ENCODE peak calls at places on chromosome 22, in ten cellular contexts. G is A549, Q is OCI-LY7, S is Panc1, T is dorsolateral prefrontal cortex, Y is AG04449, H is hepatocyte, X is GM12865, L is AG04450, C is astrocyte of the spinal cord. V is an unnamed sample.

GRCh38 chr22:38202437-38203089 is 769 bp downstream of the MAFF start:
- DNase-seq in G (no peak), Q (peak), S (no peak), T (peak), Y (no peak), H (peak), X (peak), L (peak), C (peak), V (peak)

GRCh38 chr22:49051491-49052022 is 776.1 kb downstream of the BRD1 start:
- DNase-seq in G (no peak), Q (no peak), S (no peak), T (no peak), Y (no peak), H (no peak), X (no peak), L (no peak), C (no peak), V (no peak)

GRCh38 chr22:24985824-24986214 is 33.3 kb downstream of the KIAA1671 start:
- DNase-seq in G (no peak), Q (no peak), S (no peak), T (no peak), Y (no peak), H (no peak), X (no peak), L (no peak), C (peak), V (no peak)

GRCh38 chr22:38107692-38108515 is 2.6 kb downstream of the BAIAP2L2 start:
- DNase-seq in G (peak), Q (no peak), S (no peak), T (no peak), Y (no peak), H (peak), X (no peak), L (no peak), C (no peak), V (no peak)

GRCh38 chr22:22380098-22381030 is 128.2 kb downstream of the ZNF280B start:
- DNase-seq in G (no peak), Q (peak), S (no peak), T (no peak), Y (no peak), H (no peak), X (peak), L (no peak), C (no peak), V (no peak)

GRCh38 chr22:44224166-44224565 is 43.4 kb downstream of the PARVG start:
- DNase-seq in G (no peak), Q (no peak), S (no peak), T (no peak), Y (no peak), H (no peak), X (no peak), L (no peak), C (no peak), V (no peak)

GRCh38 chr22:25023879-25024278 is 71.4 kb downstream of the KIAA1671 start:
- DNase-seq in G (no peak), Q (no peak), S (no peak), T (no peak), Y (no peak), H (no peak), X (no peak), L (no peak), C (no peak), V (no peak)

GRCh38 chr22:39212721-39213376 is 31.9 kb downstream of the PDGFB start:
- DNase-seq in G (peak), Q (no peak), S (peak), T (no peak), Y (no peak), H (no peak), X (no peak), L (no peak), C (no peak), V (no peak)

GRCh38 chr22:41532908-41533825 is 11.1 kb downstream of the POLR3H start:
- DNase-seq in G (peak), Q (peak), S (no peak), T (no peak), Y (no peak), H (peak), X (peak), L (no peak), C (peak), V (peak)

GRCh38 chr22:23622634-23623033 is 9.5 kb downstream of the DRICH1 start:
- DNase-seq in G (no peak), Q (no peak), S (no peak), T (no peak), Y (no peak), H (no peak), X (no peak), L (no peak), C (no peak), V (no peak)

GRCh38 chr22:35719212-35719869 is 1.7 kb downstream of the APOL5 start:
- DNase-seq in G (no peak), Q (no peak), S (no peak), T (no peak), Y (no peak), H (no peak), X (peak), L (no peak), C (no peak), V (no peak)

GRCh38 chr22:20551805-20552449 is 44.5 kb downstream of the MED15 start:
- DNase-seq in G (no peak), Q (no peak), S (no peak), T (peak), Y (no peak), H (no peak), X (no peak), L (no peak), C (no peak), V (no peak)

GRCh38 chr22:48233586-48233985 is 1471.1 kb downstream of the TBC1D22A start:
- DNase-seq in G (no peak), Q (no peak), S (no peak), T (no peak), Y (no peak), H (no peak), X (no peak), L (no peak), C (no peak), V (no peak)

GRCh38 chr22:38788417-38788816 is 5.5 kb downstream of the DNAL4 start:
- DNase-seq in G (no peak), Q (no peak), S (no peak), T (no peak), Y (peak), H (peak), X (no peak), L (peak), C (peak), V (no peak)

GRCh38 chr22:48760481-48761238 is 1067.0 kb downstream of the BRD1 start:
- DNase-seq in G (no peak), Q (no peak), S (no peak), T (no peak), Y (no peak), H (peak), X (no peak), L (no peak), C (no peak), V (peak)

GRCh38 chr22:37752189-37753061 is 55.3 kb upstream of the GCAT start:
- DNase-seq in G (peak), Q (no peak), S (peak), T (no peak), Y (peak), H (peak), X (no peak), L (peak), C (peak), V (peak)

GRCh38 chr22:48477031-48477721 is 1350.5 kb downstream of the BRD1 start:
- DNase-seq in G (no peak), Q (no peak), S (no peak), T (no peak), Y (no peak), H (no peak), X (no peak), L (no peak), C (no peak), V (no peak)

GRCh38 chr22:20116376-20116950 is 559 bp downstream of the RANBP1 start:
- DNase-seq in G (no peak), Q (no peak), S (no peak), T (no peak), Y (no peak), H (peak), X (no peak), L (no peak), C (no peak), V (no peak)

GRCh38 chr22:47398921-47399790 is 636.7 kb downstream of the TBC1D22A start:
- DNase-seq in G (no peak), Q (no peak), S (no peak), T (no peak), Y (no peak), H (no peak), X (no peak), L (no peak), C (no peak), V (no peak)

GRCh38 chr22:43747877-43748276 is 64.2 kb downstream of the EFCAB6 start:
- DNase-seq in G (no peak), Q (no peak), S (no peak), T (no peak), Y (no peak), H (no peak), X (peak), L (no peak), C (no peak), V (no peak)

GRCh38 chr22:23065495-23066122 is 4.7 kb upstream of the GNAZ start:
- DNase-seq in G (no peak), Q (no peak), S (no peak), T (no peak), Y (no peak), H (no peak), X (no peak), L (no peak), C (no peak), V (no peak)

GRCh38 chr22:43616645-43617044 is 195.5 kb downstream of the EFCAB6 start:
- DNase-seq in G (no peak), Q (no peak), S (no peak), T (no peak), Y (no peak), H (peak), X (no peak), L (no peak), C (no peak), V (no peak)

GRCh38 chr22:35347462-35347861 is 33.4 kb upstream of the HMOX1 start:
- DNase-seq in G (no peak), Q (no peak), S (no peak), T (no peak), Y (no peak), H (no peak), X (no peak), L (no peak), C (no peak), V (no peak)

GRCh38 chr22:42608481-42609361 is 6.0 kb downstream of the POLDIP3 start:
- DNase-seq in G (no peak), Q (no peak), S (no peak), T (peak), Y (no peak), H (no peak), X (no peak), L (peak), C (peak), V (no peak)

GRCh38 chr22:19772422-19772672 is 11.8 kb downstream of the TBX1 start:
- DNase-seq in G (no peak), Q (no peak), S (no peak), T (no peak), Y (no peak), H (no peak), X (no peak), L (no peak), C (no peak), V (no peak)

GRCh38 chr22:37167176-37167980 is 17.7 kb upstream of the IL2RB start:
- DNase-seq in G (no peak), Q (no peak), S (no peak), T (peak), Y (no peak), H (no peak), X (no peak), L (no peak), C (no peak), V (no peak)

GRCh38 chr22:41768420-41768819 is 32.1 kb upstream of the CCDC134 start:
- DNase-seq in G (no peak), Q (no peak), S (no peak), T (no peak), Y (no peak), H (no peak), X (peak), L (no peak), C (peak), V (no peak)

GRCh38 chr22:20184501-20185145 is 33.8 kb upstream of the CCDC188 start:
- DNase-seq in G (no peak), Q (no peak), S (no peak), T (no peak), Y (no peak), H (no peak), X (no peak), L (no peak), C (no peak), V (no peak)

GRCh38 chr22:32079110-32080089 is 36.3 kb downstream of the SLC5A1 start:
- DNase-seq in G (peak), Q (no peak), S (no peak), T (no peak), Y (peak), H (peak), X (no peak), L (peak), C (peak), V (no peak)

GRCh38 chr22:24095816-24096215 is 84.7 kb downstream of the CABIN1 start:
- DNase-seq in G (no peak), Q (no peak), S (no peak), T (no peak), Y (no peak), H (no peak), X (no peak), L (no peak), C (no peak), V (no peak)

GRCh38 chr22:37283393-37283937 is 1.2 kb downstream of the CYTH4 start:
- DNase-seq in G (no peak), Q (peak), S (no peak), T (no peak), Y (no peak), H (no peak), X (no peak), L (no peak), C (no peak), V (no peak)

GRCh38 chr22:40200795-40201194 is 23.1 kb downstream of the TNRC6B start:
- DNase-seq in G (no peak), Q (no peak), S (no peak), T (no peak), Y (no peak), H (no peak), X (no peak), L (no peak), C (no peak), V (no peak)

GRCh38 chr22:43985532-43985931 is 30.3 kb downstream of the SAMM50 start:
- DNase-seq in G (no peak), Q (no peak), S (no peak), T (peak), Y (no peak), H (no peak), X (no peak), L (no peak), C (no peak), V (no peak)

GRCh38 chr22:19841641-19842385 is 12.9 kb downstream of the GNB1L start:
- DNase-seq in G (no peak), Q (peak), S (no peak), T (no peak), Y (no peak), H (no peak), X (no peak), L (no peak), C (no peak), V (no peak)

GRCh38 chr22:36077261-36077660 is 48.6 kb upstream of the RBFOX2 start:
- DNase-seq in G (no peak), Q (no peak), S (no peak), T (no peak), Y (no peak), H (no peak), X (no peak), L (no peak), C (no peak), V (no peak)

GRCh38 chr22:42297778-42298177 is 27.3 kb upstream of the TCF20 start:
- DNase-seq in G (no peak), Q (peak), S (no peak), T (no peak), Y (no peak), H (no peak), X (no peak), L (no peak), C (no peak), V (no peak)

GRCh38 chr22:44329179-44329796 is 16.5 kb upstream of the SHISAL1 start:
- DNase-seq in G (no peak), Q (peak), S (no peak), T (no peak), Y (no peak), H (no peak), X (peak), L (no peak), C (no peak), V (no peak)

DNA sequence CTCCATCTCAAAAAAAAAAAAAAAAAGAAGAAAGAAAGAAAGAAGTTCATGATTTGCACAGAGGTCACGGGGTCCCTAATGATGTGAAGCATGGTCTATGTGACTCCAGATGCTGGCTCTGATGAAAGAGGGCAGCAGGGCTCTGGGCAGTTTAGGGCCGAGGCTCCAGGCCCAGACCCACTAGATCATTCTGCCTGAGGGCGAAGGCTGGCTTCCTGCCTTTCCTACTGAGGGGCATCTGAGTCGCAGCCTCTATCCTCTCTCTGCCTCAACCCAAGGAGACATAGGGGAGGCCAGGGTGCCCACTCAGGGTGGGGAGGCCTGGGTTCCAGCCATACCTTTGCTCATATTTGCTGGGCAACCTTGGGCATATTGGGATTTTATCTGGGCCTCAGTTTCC is 4.8 kb downstream of the SLC35E4 start:
- DNase-seq in G (no peak), Q (no peak), S (no peak), T (no peak), Y (no peak), H (no peak), X (no peak), L (no peak), C (no peak), V (no peak)
- TF ChIP-seq CTCF in G (no peak), Q (no peak), S (no peak), T (no peak), Y (no peak), H (no peak), X (no peak), L (no peak), C (no peak), V (no peak)

GRCh38 chr22:50584106-50585096 is 1.8 kb upstream of the CHKB start:
- DNase-seq in G (no peak), Q (no peak), S (no peak), T (no peak), Y (no peak), H (no peak), X (no peak), L (no peak), C (no peak), V (no peak)

GRCh38 chr22:50585238-50585637 is 2.6 kb upstream of the CHKB start:
- DNase-seq in G (no peak), Q (no peak), S (no peak), T (no peak), Y (no peak), H (no peak), X (no peak), L (no peak), C (no peak), V (no peak)

GRCh38 chr22:50582562-50583293 is at the start of gene CHKB:
- DNase-seq in G (peak), Q (peak), S (peak), T (peak), Y (peak), H (peak), X (peak), L (peak), C (peak), V (peak)

GRCh38 chr22:50581950-50582561 is 593 bp downstream of the CHKB start:
- DNase-seq in G (no peak), Q (peak), S (no peak), T (no peak), Y (no peak), H (no peak), X (peak), L (no peak), C (no peak), V (no peak)

DNA sequence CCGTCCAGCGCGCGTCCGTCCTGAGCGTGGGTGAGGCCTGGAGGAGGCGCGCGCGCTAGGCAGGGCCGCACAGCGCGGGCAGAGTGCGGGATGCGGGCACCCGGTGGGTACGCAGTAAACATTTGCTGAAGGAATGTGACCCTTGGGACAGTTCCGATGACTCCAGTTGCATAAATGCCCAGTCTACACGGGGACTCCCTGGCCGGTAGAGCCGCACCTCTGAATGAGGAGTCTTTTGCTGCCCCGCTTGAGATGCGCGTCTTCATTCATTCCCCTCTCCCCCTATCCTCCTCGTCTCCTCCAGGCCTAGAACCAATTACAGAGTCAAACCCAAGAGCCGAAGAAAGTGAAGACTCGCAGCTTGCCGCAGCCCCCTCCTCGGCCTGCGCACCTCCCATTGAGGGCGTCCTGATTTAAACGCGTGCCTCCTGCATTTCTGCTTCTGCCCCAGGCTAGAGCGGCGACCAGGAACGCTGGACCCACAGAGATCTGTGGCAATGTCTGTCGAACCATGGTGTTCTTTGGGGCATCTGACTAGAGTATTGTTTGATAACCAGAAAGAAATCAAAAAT is 731 bp upstream of the CHKB start:
- DNase-seq in G (no peak), Q (no peak), S (no peak), T (no peak), Y (no peak), H (no peak), X (no peak), L (no peak), C (no peak), V (no peak)
- TF ChIP-seq CTCF in G (no peak), Q (no peak), S (no peak), T (no peak), Y (no peak), H (no peak), X (no peak), L (no peak), C (peak), V (no peak)

GRCh38 chr22:27149886-27150529 is 492.6 kb downstream of the MIAT start:
- DNase-seq in G (no peak), Q (no peak), S (no peak), T (no peak), Y (no peak), H (no peak), X (no peak), L (no peak), C (no peak), V (no peak)

GRCh38 chr22:27150530-27150909 is 493.1 kb downstream of the MIAT start:
- DNase-seq in G (no peak), Q (peak), S (no peak), T (no peak), Y (no peak), H (no peak), X (peak), L (no peak), C (no peak), V (no peak)

GRCh38 chr22:27152033-27152432 is 494.6 kb downstream of the MIAT start:
- DNase-seq in G (no peak), Q (no peak), S (no peak), T (no peak), Y (no peak), H (no peak), X (no peak), L (no peak), C (no peak), V (no peak)

GRCh38 chr22:27152883-27153282 is 495.5 kb downstream of the MIAT start:
- DNase-seq in G (no peak), Q (no peak), S (no peak), T (no peak), Y (no peak), H (no peak), X (no peak), L (no peak), C (no peak), V (no peak)

GRCh38 chr22:27151407-27151806 is 494.0 kb downstream of the MIAT start:
- DNase-seq in G (no peak), Q (peak), S (no peak), T (no peak), Y (no peak), H (no peak), X (no peak), L (no peak), C (no peak), V (no peak)
- TF ChIP-seq CTCF in G (no peak), Q (peak), S (no peak), T (no peak), Y (no peak), H (no peak), X (no peak), L (no peak), C (no peak), V (peak)

GRCh38 chr22:50184004-50184461 is 1.7 kb upstream of the TRABD start:
- DNase-seq in G (no peak), Q (no peak), S (no peak), T (no peak), Y (no peak), H (peak), X (no peak), L (no peak), C (peak), V (no peak)
- TF ChIP-seq CTCF in G (no peak), Q (no peak), S (no peak), T (no peak), Y (no peak), H (no peak), X (no peak), L (no peak), C (peak), V (no peak)